ENCODE peak calls at places on chromosomes 16 and 17, in five cellular contexts. Q is heart right ventricle, Y is NB4, T is esophagus squamous epithelium, M is AG09319. L is an unnamed sample.

GRCh38 chr16:54052271-54052670 is 234.3 kb downstream of the IRX3 start:
- DNase-seq in Y (peak), Q (no peak), T (no peak), M (no peak), L (no peak)

GRCh38 chr17:35087731-35088646 is 24.5 kb upstream of the RFFL start:
- DNase-seq in Q (peak), T (no peak), M (no peak), Y (peak), L (no peak)

GRCh38 chr17:58184308-58184985 is 8.1 kb upstream of the EPX start:
- DNase-seq in T (no peak), Q (no peak), Y (peak), M (no peak), L (no peak)

GRCh38 chr16:8182761-8183160 is 407.6 kb downstream of the TMEM114 start:
- DNase-seq in M (no peak), Y (no peak), Q (no peak), T (no peak), L (no peak)

GRCh38 chr17:67672592-67672991 is 45.1 kb upstream of the NOL11 start:
- DNase-seq in T (no peak), Y (no peak), M (no peak), Q (no peak), L (no peak)

GRCh38 chr17:81509687-81510523 is 2.7 kb downstream of the ACTG1 start:
- DNase-seq in Y (peak), Q (no peak), T (no peak), M (no peak), L (no peak)

GRCh38 chr17:12990041-12990808 is 27.6 kb downstream of the ELAC2 start:
- DNase-seq in M (no peak), Q (peak), T (no peak), Y (peak), L (no peak)

GRCh38 chr17:226773-227580 is 45.5 kb upstream of the DOC2B start:
- DNase-seq in Q (no peak), Y (no peak), M (no peak), T (no peak), L (no peak)

GRCh38 chr16:2009302-2009711 is 314 bp downstream of the ZNF598 start:
- DNase-seq in Y (peak), T (no peak), Q (no peak), M (no peak), L (no peak)

GRCh38 chr17:34139996-34140395 is 115.1 kb upstream of the CCL2 start:
- DNase-seq in T (no peak), Y (no peak), M (no peak), Q (no peak), L (no peak)

GRCh38 chr17:52106638-52107261 is 51.8 kb downstream of the CA10 start:
- DNase-seq in T (no peak), Y (peak), Q (peak), M (no peak), L (no peak)

GRCh38 chr17:59355030-59355694 is 23.7 kb downstream of the YPEL2 start:
- DNase-seq in M (no peak), Y (no peak), T (no peak), Q (no peak), L (no peak)

GRCh38 chr17:76707985-76708807 is 2.6 kb downstream of the MXRA7 start:
- DNase-seq in T (no peak), Y (no peak), M (no peak), Q (no peak), L (no peak)

GRCh38 chr17:83053779-83054451 is 25.5 kb upstream of the METRNL start:
- DNase-seq in M (no peak), T (no peak), Y (peak), Q (no peak), L (no peak)

GRCh38 chr17:77528516-77529327 is 388.0 kb downstream of the SEC14L1 start:
- DNase-seq in T (no peak), M (no peak), Q (no peak), Y (no peak), L (no peak)

GRCh38 chr16:63037761-63038562 is 1001.7 kb upstream of the CDH8 start:
- DNase-seq in M (no peak), T (no peak), Q (no peak), Y (no peak), L (no peak)

GRCh38 chr17:54256530-54256929 is 433.8 kb downstream of the KIF2B start:
- DNase-seq in M (no peak), Y (no peak), Q (no peak), T (no peak), L (no peak)

GRCh38 chr17:39229274-39229913 is 3.6 kb upstream of the STAC2 start:
- DNase-seq in M (no peak), Q (no peak), Y (peak), T (no peak), L (no peak)

GRCh38 chr17:70848785-70849184 is 679.5 kb downstream of the KCNJ2 start:
- DNase-seq in Y (no peak), T (no peak), M (no peak), Q (no peak), L (no peak)

GRCh38 chr17:39981207-39982068 is 831 bp downstream of the PSMD3 start:
- DNase-seq in Q (no peak), T (no peak), Y (peak), M (no peak), L (no peak)

GRCh38 chr16:9657659-9658058 is 524.6 kb downstream of the GRIN2A start:
- DNase-seq in Y (no peak), Q (no peak), M (no peak), T (no peak), L (no peak)

GRCh38 chr17:55710410-55710809 is 12.3 kb downstream of the TMEM100 start:
- DNase-seq in Y (peak), Q (no peak), T (no peak), M (no peak), L (no peak)

DNA sequence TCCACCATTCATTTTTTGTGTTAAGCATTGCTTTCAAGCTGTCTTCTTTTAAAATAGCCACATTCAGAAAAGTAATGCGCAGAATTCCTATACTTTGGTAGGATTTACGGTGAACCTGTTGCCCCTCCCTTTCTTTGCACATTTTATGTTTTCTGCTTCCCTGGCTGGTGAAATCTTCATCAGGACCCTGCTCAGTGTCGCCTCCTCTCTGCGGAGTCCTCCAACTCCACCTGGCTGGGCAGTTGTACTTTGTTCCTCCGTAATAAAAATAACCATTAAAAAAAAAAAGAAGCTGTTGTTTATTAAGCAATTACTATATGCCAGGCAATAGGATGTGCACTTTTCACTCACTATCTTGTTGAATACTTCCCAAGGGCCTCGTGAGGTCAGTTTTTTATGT is 2.9 kb downstream of the UMOD start:
- DNase-seq in M (no peak), T (no peak), Q (no peak), Y (no peak), L (no peak)
- TF ChIP-seq CTCF in M (no peak), T (no peak), Q (no peak), Y (peak), L (no peak)

GRCh38 chr16:71746442-71747046 is 22.0 kb upstream of the PHLPP2 start:
- DNase-seq in M (no peak), T (no peak), Q (no peak), Y (peak), L (no peak)
- TF ChIP-seq CTCF in M (peak), T (peak), Q (peak), Y (peak), L (peak)

GRCh38 chr16:22979038-22979437 is 165.1 kb downstream of the HS3ST2 start:
- DNase-seq in Y (no peak), M (no peak), Q (no peak), T (no peak), L (no peak)

GRCh38 chr16:22971346-22971924 is 157.5 kb downstream of the HS3ST2 start:
- DNase-seq in Q (no peak), Y (no peak), T (no peak), M (no peak), L (no peak)

GRCh38 chr16:22973451-22973991 is 159.6 kb downstream of the HS3ST2 start:
- DNase-seq in T (no peak), M (no peak), Q (no peak), Y (no peak), L (no peak)

DNA sequence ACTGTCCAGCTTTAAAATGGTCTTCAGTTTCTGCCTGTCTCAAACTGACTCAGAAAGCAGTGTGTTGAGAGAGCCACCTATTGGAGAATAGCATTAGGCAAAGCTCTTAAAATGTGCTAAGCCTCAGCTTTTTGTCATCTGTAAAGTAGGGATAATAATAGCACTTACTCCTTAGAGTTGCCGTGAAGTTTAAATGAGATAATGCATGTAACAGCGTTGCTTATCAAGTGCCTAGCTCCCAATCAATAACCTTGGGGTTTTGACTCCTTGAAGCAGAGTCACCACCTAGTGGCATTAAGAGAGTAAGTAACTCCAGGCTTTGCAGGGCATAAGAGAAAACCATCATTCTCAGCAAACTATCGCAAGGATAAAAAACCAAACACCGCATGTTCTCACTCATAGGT is 163.3 kb downstream of the HS3ST2 start:
- DNase-seq in Q (no peak), M (no peak), T (no peak), Y (peak), L (no peak)
- TF ChIP-seq CTCF in Q (peak), M (no peak), T (peak), Y (no peak), L (peak)

GRCh38 chr17:43906951-43907424 is 348 bp downstream of the MPP2 start:
- DNase-seq in Y (peak), Q (no peak), T (no peak), M (no peak), L (no peak)

GRCh38 chr17:43912635-43913304 is 5.4 kb upstream of the MPP2 start:
- DNase-seq in T (no peak), M (no peak), Q (no peak), Y (no peak), L (no peak)

GRCh38 chr17:43907425-43907981 is at the start of gene MPP2:
- DNase-seq in Q (peak), M (no peak), Y (peak), T (no peak), L (no peak)

GRCh38 chr17:43908111-43908721 is 880 bp upstream of the MPP2 start:
- DNase-seq in T (no peak), Q (peak), M (no peak), Y (peak), L (peak)

DNA sequence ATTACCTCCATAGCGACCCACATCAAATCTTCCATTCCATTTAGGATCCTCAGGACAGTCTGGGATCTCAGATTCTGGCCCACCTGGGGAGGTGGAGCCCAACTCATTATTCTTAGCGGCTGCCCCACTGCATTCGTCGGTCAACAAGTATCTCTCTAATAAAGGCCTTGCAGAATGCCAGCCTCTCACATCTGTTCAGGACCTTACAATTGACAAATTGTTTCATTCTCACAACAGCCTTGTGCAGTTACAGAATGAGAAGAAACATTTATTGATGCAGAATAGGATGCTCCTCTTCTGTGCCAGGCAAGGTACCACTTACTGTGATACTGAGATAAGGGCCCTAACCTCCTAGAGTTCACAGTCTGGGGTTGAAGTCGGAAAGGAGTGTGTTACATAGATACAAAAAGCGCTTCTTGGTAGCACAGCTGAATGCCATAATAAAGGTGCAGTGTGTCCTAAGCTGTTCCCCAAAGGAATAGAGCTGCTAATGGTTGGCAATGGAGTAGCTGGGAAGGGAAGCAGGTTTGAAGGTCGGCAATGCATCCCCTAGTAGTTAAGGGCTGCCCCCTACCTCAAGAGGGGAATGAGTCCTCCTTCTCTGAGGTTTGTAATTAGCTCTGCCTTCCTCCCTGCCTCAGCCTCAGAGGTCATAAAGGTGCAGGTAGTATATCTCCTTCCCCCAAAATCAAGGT is 2.3 kb upstream of the MPP2 start:
- DNase-seq in M (no peak), Y (no peak), T (no peak), Q (no peak), L (no peak)
- TF ChIP-seq CTCF in M (no peak), Y (no peak), T (no peak), Q (no peak), L (no peak)

GRCh38 chr17:2044263-2044894 is 2.6 kb downstream of the OVCA2 start:
- DNase-seq in M (no peak), Q (no peak), Y (no peak), T (no peak), L (no peak)

GRCh38 chr17:2043785-2044184 is 2.0 kb downstream of the OVCA2 start:
- DNase-seq in M (no peak), Q (no peak), T (no peak), Y (no peak), L (no peak)

GRCh38 chr17:2041561-2042354 is at the start of gene OVCA2:
- DNase-seq in Q (peak), M (peak), Y (peak), T (peak), L (peak)

GRCh38 chr17:2040942-2041560 is 771 bp upstream of the OVCA2 start:
- DNase-seq in Y (no peak), M (no peak), T (no peak), Q (no peak), L (no peak)

GRCh38 chr17:2042355-2042929 is 620 bp downstream of the OVCA2 start:
- DNase-seq in Y (no peak), M (no peak), T (no peak), Q (no peak), L (no peak)
- TF ChIP-seq CTCF in Y (no peak), M (peak), T (no peak), Q (no peak), L (peak)

GRCh38 chr16:47019563-47019962 is 46.1 kb upstream of the DNAJA2 start:
- DNase-seq in Y (peak), M (no peak), T (no peak), Q (no peak), L (no peak)
- TF ChIP-seq CTCF in Y (no peak), M (no peak), T (no peak), Q (no peak), L (peak)

GRCh38 chr17:28347261-28347891 is 10.0 kb downstream of the POLDIP2 start:
- DNase-seq in Q (no peak), M (peak), Y (no peak), T (no peak), L (peak)

GRCh38 chr17:28348979-28349378 is 8.3 kb downstream of the POLDIP2 start:
- DNase-seq in T (no peak), M (no peak), Q (no peak), Y (no peak), L (no peak)

GRCh38 chr17:28345420-28346198 is 10.0 kb downstream of the TNFAIP1 start:
- DNase-seq in Y (no peak), T (no peak), M (no peak), Q (peak), L (no peak)

GRCh38 chr17:28346199-28346580 is 10.6 kb downstream of the TNFAIP1 start:
- DNase-seq in T (no peak), Q (no peak), Y (no peak), M (no peak), L (no peak)

DNA sequence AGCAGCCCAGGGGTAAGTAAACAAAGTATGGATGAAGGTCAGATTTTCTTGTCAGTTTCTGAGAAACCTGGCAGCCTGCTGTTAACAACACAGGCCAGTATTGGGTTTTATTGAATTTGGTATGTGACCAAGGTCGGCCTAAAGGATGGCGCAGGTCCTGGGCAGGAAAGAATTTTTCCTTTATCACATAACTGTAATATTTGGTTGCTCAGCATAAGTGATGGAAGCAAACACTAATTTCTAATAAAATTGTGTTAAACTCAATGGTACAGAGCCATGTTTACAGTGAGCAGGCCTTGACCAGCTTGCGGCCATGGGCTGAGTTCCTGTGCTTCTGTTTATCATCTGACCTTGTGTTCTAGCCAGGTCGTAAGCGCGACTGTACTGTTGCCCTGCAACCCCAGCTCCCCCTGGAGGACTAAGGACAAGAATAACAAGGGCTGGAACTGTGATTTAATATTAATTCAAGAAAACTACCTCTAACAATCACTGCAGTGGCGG is 10.5 kb downstream of the POLDIP2 start:
- DNase-seq in T (no peak), Q (no peak), M (peak), Y (peak), L (no peak)
- TF ChIP-seq CTCF in T (peak), Q (no peak), M (peak), Y (peak), L (peak)

GRCh38 chr17:64180089-64180488 is 50.1 kb upstream of the ERN1 start:
- DNase-seq in Q (no peak), M (no peak), Y (peak), T (no peak), L (peak)
- TF ChIP-seq CTCF in Q (no peak), M (no peak), Y (no peak), T (no peak), L (peak)

L was measured in AG09309.